ENCODE peak calls at places on chromosomes 4 and X, in ten cellular contexts. E is CD8-positive, alpha-beta T cell; B is kidney; N is tibial artery; R is ascending aorta; I is transverse colon; A is pancreas; C is psoas muscle; O is prostate gland; Y is mucosa of descending colon. D is an unnamed sample.

GRCh38 chr4:128979934-128980333 is 113.4 kb downstream of the SCLT1 start:
- DNase-seq in E (no peak), B (no peak), N (no peak), R (no peak), I (no peak), A (peak; percentile 28), C (no peak), O (no peak), Y (no peak), D (no peak)

GRCh38 chr4:128630881-128631280 is 178.6 kb upstream of the JADE1 start:
- DNase-seq in E (no peak), B (no peak), N (no peak), R (no peak), I (no peak), A (no peak), C (no peak), O (no peak), Y (no peak), D (no peak)

GRCh38 chr4:139887378-139887801 is 221.8 kb downstream of the MGST2 start:
- DNase-seq in E (no peak), B (no peak), N (no peak), R (no peak), I (no peak), A (no peak), C (no peak), O (no peak), Y (no peak), D (no peak)

GRCh38 chr4:26905172-26905571 is 44.5 kb downstream of the STIM2 start:
- DNase-seq in E (no peak), B (no peak), N (no peak), R (no peak), I (no peak), A (no peak), C (no peak), O (no peak), Y (no peak), D (no peak)

GRCh38 chrX:10433296-10433965 is 187.0 kb downstream of the MID1 start:
- DNase-seq in E (no peak), B (no peak), N (no peak), R (no peak), I (no peak), A (no peak), C (no peak), O (no peak), Y (no peak), D (no peak)

GRCh38 chr4:142850478-142850877 is 4.4 kb upstream of the INPP4B start:
- DNase-seq in E (no peak), B (no peak), N (no peak), R (no peak), I (no peak), A (no peak), C (no peak), O (no peak), Y (no peak), D (no peak)

GRCh38 chr4:23504094-23504493 is 385.8 kb downstream of the PPARGC1A start:
- DNase-seq in E (no peak), B (no peak), N (no peak), R (no peak), I (no peak), A (no peak), C (no peak), O (no peak), Y (no peak), D (no peak)

GRCh38 chrX:118974908-118975671 is 672 bp downstream of the LONRF3 start:
- DNase-seq in E (peak; percentile 44), B (peak; percentile 84), N (peak; percentile 69), R (no peak), I (peak; percentile 58), A (peak; percentile 58), C (peak; percentile 72), O (peak; percentile 6), Y (peak; percentile 77), D (no peak)

GRCh38 chr4:126583509-126583908 is 1049.2 kb upstream of the INTU start:
- DNase-seq in E (no peak), B (no peak), N (no peak), R (no peak), I (no peak), A (no peak), C (no peak), O (no peak), Y (no peak), D (no peak)

GRCh38 chrX:114774691-114775090 is 190.8 kb downstream of the HTR2C start:
- DNase-seq in E (no peak), B (no peak), N (no peak), R (no peak), I (no peak), A (no peak), C (no peak), O (no peak), Y (no peak), D (no peak)

GRCh38 chr4:163221467-163221866 is 54.8 kb upstream of the NAF1 start:
- DNase-seq in E (no peak), B (no peak), N (no peak), R (no peak), I (no peak), A (no peak), C (no peak), O (no peak), Y (no peak), D (no peak)

GRCh38 chr4:186854256-186854655 is 130.6 kb upstream of the FAT1 start:
- DNase-seq in E (no peak), B (no peak), N (no peak), R (no peak), I (no peak), A (no peak), C (no peak), O (no peak), Y (no peak), D (no peak)

GRCh38 chr4:38785901-38786402 is 3.2 kb upstream of the TLR10 start:
- DNase-seq in E (no peak), B (no peak), N (peak; percentile 63), R (no peak), I (no peak), A (no peak), C (no peak), O (no peak), Y (no peak), D (no peak)

GRCh38 chr4:83552924-83553323 is 17.0 kb downstream of the GPAT3 start:
- DNase-seq in E (no peak), B (no peak), N (no peak), R (no peak), I (no peak), A (no peak), C (no peak), O (no peak), Y (no peak), D (no peak)

GRCh38 chrX:29617725-29618124 is 597.6 kb upstream of the MAGEB2 start:
- DNase-seq in E (no peak), B (no peak), N (no peak), R (no peak), I (no peak), A (no peak), C (no peak), O (no peak), Y (no peak), D (no peak)

GRCh38 chr4:84578540-84579409 is 4.2 kb upstream of the CDS1 start:
- DNase-seq in E (no peak), B (no peak), N (no peak), R (no peak), I (peak; percentile 20), A (peak; percentile 14), C (no peak), O (peak; percentile 21), Y (no peak), D (no peak)

DNA sequence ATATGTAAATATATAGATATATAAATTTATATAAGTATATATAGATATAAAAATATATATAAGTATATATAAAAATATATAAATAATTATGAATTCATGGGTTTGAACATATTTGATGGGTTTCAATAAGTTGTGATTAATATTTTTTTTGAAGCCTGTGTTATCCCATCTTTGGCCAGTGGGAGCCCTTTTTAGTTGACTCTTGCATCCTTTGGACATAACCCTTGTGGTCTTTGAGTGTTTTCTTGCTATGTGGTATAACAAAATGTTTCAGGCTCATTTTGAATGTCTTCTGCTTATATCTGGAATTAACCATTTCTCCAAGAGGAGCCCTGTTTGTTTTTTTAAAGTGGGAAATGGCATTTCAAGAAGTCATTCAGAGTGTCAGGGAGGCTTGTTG is 15.2 kb downstream of the SNX25 start:
- DNase-seq in E (no peak), B (no peak), N (no peak), R (no peak), I (no peak), A (no peak), C (no peak), O (no peak), Y (no peak), D (no peak)
- TF ChIP-seq CTCF in E (no peak), B (no peak), N (no peak), R (no peak), I (no peak), A (no peak), C (no peak), O (no peak), Y (no peak), D (peak; percentile 24)

GRCh38 chr4:2936773-2937145 is 26.4 kb downstream of the NOP14 start:
- DNase-seq in E (peak; percentile 49), B (peak; percentile 82), N (peak; percentile 65), R (no peak), I (no peak), A (peak; percentile 31), C (peak; percentile 87), O (no peak), Y (peak; percentile 25), D (peak; percentile 1)
- H3K4me1 ChIP-seq in E (peaks cover 60% of the 10 kb centered on the region), B (peaks cover 3% of the 10 kb centered on the region), N (peaks cover 37% of the 10 kb centered on the region), R (no peaks in the 10 kb centered on the region), I (peaks cover 27% of the 10 kb centered on the region), A (peaks cover 3% of the 10 kb centered on the region), C (peaks cover 40% of the 10 kb centered on the region), O (peaks cover 16% of the 10 kb centered on the region), Y (peaks cover 20% of the 10 kb centered on the region), D (peaks cover 32% of the 10 kb centered on the region)

GRCh38 chr4:31442236-31442635 is 722.1 kb downstream of the PCDH7 start:
- DNase-seq in E (no peak), B (no peak), N (no peak), R (no peak), I (no peak), A (no peak), C (no peak), O (no peak), Y (no peak), D (no peak)
- TF ChIP-seq CTCF in E (no peak), B (no peak), N (no peak), R (no peak), I (no peak), A (no peak), C (no peak), O (no peak), Y (no peak), D (no peak)

DNA sequence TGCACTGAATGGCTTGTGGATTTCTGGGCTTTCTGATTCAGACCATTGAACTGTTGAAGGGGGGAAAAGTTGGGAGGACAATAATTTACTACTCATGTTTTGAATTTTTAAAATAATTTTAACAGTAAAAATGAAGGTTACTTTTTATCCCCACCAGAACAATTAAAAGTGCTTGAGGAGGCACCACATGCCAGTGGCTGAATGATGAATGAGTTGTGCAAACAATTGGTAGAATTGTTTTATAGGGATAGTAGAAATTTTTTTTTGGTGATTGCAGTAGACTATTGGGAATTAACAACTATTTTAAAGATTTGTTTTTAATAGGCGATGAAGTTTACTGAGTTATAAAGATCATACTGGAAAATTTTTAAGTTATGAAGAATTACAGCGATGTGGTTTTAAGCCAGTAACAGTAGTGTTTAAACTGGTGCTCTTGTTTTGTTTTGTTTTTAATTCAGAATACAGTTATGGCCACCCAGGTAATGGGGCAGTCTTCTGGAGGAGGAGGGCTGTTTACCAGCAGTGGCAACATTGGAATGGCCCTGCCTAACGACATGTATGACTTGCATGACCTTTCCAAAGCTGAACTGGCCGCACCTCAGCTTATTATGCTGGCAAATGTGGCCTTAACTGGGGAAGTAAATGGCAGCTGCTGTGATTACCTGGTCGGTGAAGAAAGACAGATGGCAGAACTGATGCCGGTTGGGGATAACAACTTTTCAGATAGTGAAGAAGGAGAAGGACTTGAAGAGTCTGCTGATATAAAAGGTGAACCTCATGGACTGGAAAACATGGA is 2.7 kb downstream of the REST start:
- DNase-seq in E (no peak), B (no peak), N (no peak), R (no peak), I (no peak), A (no peak), C (no peak), O (no peak), Y (no peak), D (no peak)
- H3K4me1 ChIP-seq in E (peaks cover 67% of the 10 kb centered on the region), B (no peaks in the 10 kb centered on the region), N (peaks cover 48% of the 10 kb centered on the region), R (no peaks in the 10 kb centered on the region), I (peaks cover 17% of the 10 kb centered on the region), A (peaks cover 16% of the 10 kb centered on the region), C (peaks cover 26% of the 10 kb centered on the region), O (peaks cover 6% of the 10 kb centered on the region), Y (peaks cover 15% of the 10 kb centered on the region), D (peaks cover 47% of the 10 kb centered on the region)